ENCODE peak calls at places on chromosomes 13 and 19, in four cellular contexts. Z, I, N and D are unnamed samples.

GRCh38 chr19:2327773-2328400 is 499 bp downstream of the LSM7 start:
- DNase-seq in Z (peak), I (no peak), N (peak), D (peak)

GRCh38 chr19:45442927-45443461 is 19.3 kb upstream of the ERCC1 start:
- DNase-seq in Z (no peak), I (peak), N (no peak), D (no peak)

GRCh38 chr19:1446713-1447564 is 3.0 kb upstream of the APC2 start:
- DNase-seq in Z (no peak), I (no peak), N (no peak), D (no peak)

GRCh38 chr13:78121459-78122348 is 203.1 kb upstream of the EDNRB start:
- DNase-seq in Z (no peak), I (no peak), N (no peak), D (no peak)

GRCh38 chr13:52827839-52828238 is 20.6 kb downstream of the PCDH8 start:
- DNase-seq in Z (no peak), I (no peak), N (no peak), D (no peak)

GRCh38 chr13:51549050-51549449 is 35.2 kb upstream of the WDFY2 start:
- DNase-seq in Z (no peak), I (no peak), N (no peak), D (no peak)

GRCh38 chr13:45786293-45786920 is 65.1 kb downstream of the SIAH3 start:
- DNase-seq in Z (no peak), I (no peak), N (no peak), D (no peak)

GRCh38 chr19:44745386-44745831 is 3.1 kb upstream of the BCL3 start:
- DNase-seq in Z (no peak), I (no peak), N (no peak), D (no peak)

GRCh38 chr19:51810228-51810627 is 15.3 kb downstream of the FPR3 start:
- DNase-seq in Z (no peak), I (no peak), N (no peak), D (no peak)

GRCh38 chr13:30052127-30052526 is 201.7 kb upstream of the UBL3 start:
- DNase-seq in Z (no peak), I (no peak), N (no peak), D (no peak)

GRCh38 chr13:104460553-104460952 is 1394.3 kb upstream of the SLC10A2 start:
- DNase-seq in Z (no peak), I (no peak), N (no peak), D (no peak)

GRCh38 chr19:1166872-1167573 is 7.0 kb downstream of the SBNO2 start:
- DNase-seq in Z (no peak), I (no peak), N (no peak), D (no peak)

GRCh38 chr13:95676100-95676774 is 702 bp upstream of the DNAJC3 start:
- DNase-seq in Z (no peak), I (peak), N (no peak), D (no peak)

GRCh38 chr19:2166741-2167738 is 3.3 kb downstream of the DOT1L start:
- DNase-seq in Z (no peak), I (peak), N (no peak), D (no peak)

GRCh38 chr13:99590519-99591011 is 89.3 kb downstream of the TM9SF2 start:
- DNase-seq in Z (no peak), I (no peak), N (no peak), D (no peak)

GRCh38 chr19:7482584-7483439 is 6.0 kb downstream of the PEX11G start:
- DNase-seq in Z (no peak), I (no peak), N (no peak), D (no peak)

GRCh38 chr13:25847635-25848616 is 203.9 kb downstream of the SHISA2 start:
- DNase-seq in Z (no peak), I (no peak), N (no peak), D (no peak)

GRCh38 chr19:43148233-43148632 is 38.1 kb downstream of the PSG5 start:
- DNase-seq in Z (no peak), I (no peak), N (no peak), D (no peak)

GRCh38 chr19:4060621-4061177 is 6.0 kb downstream of the ZBTB7A start:
- DNase-seq in Z (no peak), I (no peak), N (no peak), D (no peak)

GRCh38 chr13:109778102-109778542 is 8.3 kb downstream of the IRS2 start:
- DNase-seq in Z (no peak), I (no peak), N (no peak), D (no peak)

GRCh38 chr19:45578861-45579260 is 5.7 kb downstream of the OPA3 start:
- DNase-seq in Z (no peak), I (no peak), N (no peak), D (no peak)

GRCh38 chr19:5947435-5947834 is 30.5 kb downstream of the RANBP3 start:
- DNase-seq in Z (no peak), I (no peak), N (no peak), D (no peak)

GRCh38 chr19:1513492-1514294 is 874 bp upstream of the ADAMTSL5 start:
- DNase-seq in Z (peak), I (no peak), N (peak), D (peak)

GRCh38 chr19:29247051-29247450 is 34.1 kb upstream of the UQCRFS1 start:
- DNase-seq in Z (no peak), I (no peak), N (no peak), D (no peak)

GRCh38 chr19:40933025-40933424 is 51.0 kb upstream of the CYP2A7 start:
- DNase-seq in Z (no peak), I (no peak), N (no peak), D (no peak)

GRCh38 chr13:32426981-32427851 is 714 bp downstream of the N4BP2L1 start:
- DNase-seq in Z (peak), I (no peak), N (peak), D (no peak)

GRCh38 chr13:82292334-82292733 is 1589.9 kb downstream of the SLITRK1 start:
- DNase-seq in Z (no peak), I (no peak), N (no peak), D (no peak)

GRCh38 chr13:29849731-29850212 is 645 bp downstream of the UBL3 start:
- DNase-seq in Z (no peak), I (peak), N (no peak), D (peak)

GRCh38 chr13:112464720-112465119 is 88.6 kb downstream of the SPACA7 start:
- DNase-seq in Z (no peak), I (no peak), N (no peak), D (no peak)

GRCh38 chr19:49921871-49922755 is 6.9 kb upstream of the ATF5 start:
- DNase-seq in Z (no peak), I (no peak), N (no peak), D (no peak)

GRCh38 chr13:48770372-48770771 is 116.6 kb downstream of the CYSLTR2 start:
- DNase-seq in Z (no peak), I (no peak), N (no peak), D (no peak)

GRCh38 chr19:5355693-5356092 is 15.1 kb upstream of the PTPRS start:
- DNase-seq in Z (no peak), I (no peak), N (no peak), D (no peak)

GRCh38 chr13:26784704-26785639 is 24.4 kb upstream of the GPR12 start:
- DNase-seq in Z (no peak), I (no peak), N (no peak), D (no peak)

GRCh38 chr13:47046706-47047105 is 149.9 kb upstream of the HTR2A start:
- DNase-seq in Z (no peak), I (no peak), N (no peak), D (no peak)

GRCh38 chr13:100566543-100566942 is 22.0 kb downstream of the GGACT start:
- DNase-seq in Z (no peak), I (no peak), N (no peak), D (no peak)

GRCh38 chr19:43465468-43466120 is at the start of gene LYPD3:
- DNase-seq in Z (no peak), I (no peak), N (no peak), D (no peak)